ENCODE peak calls at places on chromosomes 5 and 9, in four cellular contexts. One of them, this sample, is unnamed.
A peak's percentile ranks its signal among the peaks of the same experiment; 100 is the strongest.

GRCh38 chr5:41863871-41864486 is 6.2 kb downstream of the OXCT1 start:
- DNase-seq in substantia nigra: no peak
- DNase-seq in GM23338: no peak
- DNase-seq in WERI-Rb-1: no peak
- DNase-seq in this sample: peak; percentile 52

GRCh38 chr9:33124716-33125378 is 42.3 kb downstream of the B4GALT1 start:
- DNase-seq in substantia nigra: no peak
- DNase-seq in GM23338: no peak
- DNase-seq in WERI-Rb-1: peak; percentile 36
- DNase-seq in this sample: no peak

GRCh38 chr9:21395778-21396717 is 10.8 kb upstream of the IFNA2 start:
- DNase-seq in substantia nigra: peak; percentile 61
- DNase-seq in GM23338: peak; percentile 87
- DNase-seq in WERI-Rb-1: peak; percentile 55
- DNase-seq in this sample: peak; percentile 80

GRCh38 chr9:11992866-11993265 is 700.3 kb upstream of the TYRP1 start:
- DNase-seq in substantia nigra: no peak
- DNase-seq in GM23338: no peak
- DNase-seq in WERI-Rb-1: no peak
- DNase-seq in this sample: no peak

GRCh38 chr9:20823051-20823450 is 139.0 kb downstream of the FOCAD start:
- DNase-seq in substantia nigra: no peak
- DNase-seq in GM23338: no peak
- DNase-seq in WERI-Rb-1: no peak
- DNase-seq in this sample: no peak

GRCh38 chr5:175778951-175779475 is 92.4 kb upstream of the CPLX2 start:
- DNase-seq in substantia nigra: no peak
- DNase-seq in GM23338: peak; percentile 16
- DNase-seq in WERI-Rb-1: no peak
- DNase-seq in this sample: no peak

GRCh38 chr5:80852331-80853245 is 107.6 kb upstream of the RASGRF2 start:
- DNase-seq in substantia nigra: no peak
- DNase-seq in GM23338: no peak
- DNase-seq in WERI-Rb-1: no peak
- DNase-seq in this sample: no peak

GRCh38 chr9:136219276-136219675 is 14.3 kb upstream of the LHX3 start:
- DNase-seq in substantia nigra: no peak
- DNase-seq in GM23338: no peak
- DNase-seq in WERI-Rb-1: peak; percentile 86
- DNase-seq in this sample: no peak

DNA sequence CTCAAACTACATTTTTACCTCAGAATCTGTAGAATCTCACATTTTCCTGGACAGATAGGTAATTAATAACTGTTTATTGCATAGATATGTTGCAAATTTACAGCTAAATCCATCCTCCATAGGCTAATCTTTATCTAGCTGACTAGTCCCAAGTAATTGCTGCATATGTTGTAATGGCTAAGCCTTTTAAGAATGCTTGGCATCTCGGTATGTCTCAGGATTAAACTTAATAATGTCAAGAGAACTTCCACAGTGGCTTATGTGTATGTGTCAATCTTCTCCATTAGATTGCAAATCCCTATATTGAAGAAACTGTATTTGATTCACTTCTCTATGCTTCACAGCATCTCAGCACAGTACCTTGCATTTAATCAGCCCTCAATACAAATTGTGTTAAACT is 131.9 kb downstream of the PRDM9 start:
- DNase-seq in substantia nigra: no peak
- DNase-seq in GM23338: no peak
- DNase-seq in WERI-Rb-1: no peak
- DNase-seq in this sample: no peak
- H3K27ac ChIP-seq in substantia nigra: no peak overlapping the region
- H3K27ac ChIP-seq in GM23338: no peak overlapping the region
- H3K27ac ChIP-seq in WERI-Rb-1: no peak overlapping the region
- H3K27ac ChIP-seq in this sample: no peak overlapping the region

GRCh38 chr5:170611446-170612088 is 107.7 kb downstream of the KCNIP1 start:
- DNase-seq in substantia nigra: no peak
- DNase-seq in GM23338: no peak
- DNase-seq in WERI-Rb-1: no peak
- DNase-seq in this sample: no peak
- H3K27ac ChIP-seq in substantia nigra: no peak overlapping the region
- H3K27ac ChIP-seq in GM23338: no peak overlapping the region
- H3K27ac ChIP-seq in WERI-Rb-1: no peak overlapping the region
- H3K27ac ChIP-seq in this sample: no peak overlapping the region

GRCh38 chr5:77984587-77984986 is 208.4 kb upstream of the TBCA start:
- DNase-seq in substantia nigra: no peak
- DNase-seq in GM23338: peak; percentile 12
- DNase-seq in WERI-Rb-1: no peak
- DNase-seq in this sample: no peak

GRCh38 chr5:77985247-77985646 is 209.1 kb upstream of the TBCA start:
- DNase-seq in substantia nigra: no peak
- DNase-seq in GM23338: no peak
- DNase-seq in WERI-Rb-1: no peak
- DNase-seq in this sample: no peak

GRCh38 chr5:77987331-77987730 is 211.2 kb upstream of the TBCA start:
- DNase-seq in substantia nigra: peak; percentile 50
- DNase-seq in GM23338: no peak
- DNase-seq in WERI-Rb-1: peak; percentile 60
- DNase-seq in this sample: no peak

GRCh38 chr5:77987988-77988387 is 211.8 kb upstream of the TBCA start:
- DNase-seq in substantia nigra: no peak
- DNase-seq in GM23338: no peak
- DNase-seq in WERI-Rb-1: no peak
- DNase-seq in this sample: no peak

GRCh38 chr5:77986261-77986660 is 210.1 kb upstream of the TBCA start:
- DNase-seq in substantia nigra: no peak
- DNase-seq in GM23338: no peak
- DNase-seq in WERI-Rb-1: no peak
- DNase-seq in this sample: no peak
- H3K27ac ChIP-seq in substantia nigra: peak overlapping the region; percentile 60
- H3K27ac ChIP-seq in GM23338: no peak overlapping the region
- H3K27ac ChIP-seq in WERI-Rb-1: no peak overlapping the region
- H3K27ac ChIP-seq in this sample: no peak overlapping the region

GRCh38 chr9:134341306-134341705 is 15.1 kb downstream of the RXRA start:
- DNase-seq in substantia nigra: no peak
- DNase-seq in GM23338: no peak
- DNase-seq in WERI-Rb-1: no peak
- DNase-seq in this sample: no peak

GRCh38 chr9:134344068-134344820 is 18.0 kb downstream of the RXRA start:
- DNase-seq in substantia nigra: peak; percentile 22
- DNase-seq in GM23338: peak; percentile 60
- DNase-seq in WERI-Rb-1: no peak
- DNase-seq in this sample: peak; percentile 97

GRCh38 chr9:134341929-134342745 is 15.9 kb downstream of the RXRA start:
- DNase-seq in substantia nigra: no peak
- DNase-seq in GM23338: no peak
- DNase-seq in WERI-Rb-1: no peak
- DNase-seq in this sample: no peak

GRCh38 chr9:134343637-134344036 is 17.4 kb downstream of the RXRA start:
- DNase-seq in substantia nigra: no peak
- DNase-seq in GM23338: no peak
- DNase-seq in WERI-Rb-1: peak; percentile 82
- DNase-seq in this sample: no peak

GRCh38 chr9:134342746-134343115 is 16.5 kb downstream of the RXRA start:
- DNase-seq in substantia nigra: no peak
- DNase-seq in GM23338: no peak
- DNase-seq in WERI-Rb-1: peak; percentile 89
- DNase-seq in this sample: no peak
- H3K27ac ChIP-seq in substantia nigra: no peak overlapping the region
- H3K27ac ChIP-seq in GM23338: no peak overlapping the region
- H3K27ac ChIP-seq in WERI-Rb-1: peak overlapping the region; percentile 80
- H3K27ac ChIP-seq in this sample: no peak overlapping the region

GRCh38 chr9:95087659-95088242 is 229.8 kb downstream of the FANCC start:
- DNase-seq in substantia nigra: no peak
- DNase-seq in GM23338: peak; percentile 48
- DNase-seq in WERI-Rb-1: no peak
- DNase-seq in this sample: peak; percentile 91
- H3K27ac ChIP-seq in substantia nigra: peak overlapping the region; percentile 46
- H3K27ac ChIP-seq in GM23338: no peak overlapping the region
- H3K27ac ChIP-seq in WERI-Rb-1: no peak overlapping the region
- H3K27ac ChIP-seq in this sample: no peak overlapping the region

GRCh38 chr5:127014573-127014972 is 15.8 kb downstream of the MARCHF3 start:
- DNase-seq in substantia nigra: no peak
- DNase-seq in GM23338: no peak
- DNase-seq in WERI-Rb-1: no peak
- DNase-seq in this sample: no peak
- H3K27ac ChIP-seq in substantia nigra: no peak overlapping the region
- H3K27ac ChIP-seq in GM23338: no peak overlapping the region
- H3K27ac ChIP-seq in WERI-Rb-1: no peak overlapping the region
- H3K27ac ChIP-seq in this sample: no peak overlapping the region

GRCh38 chr5:150407097-150407720 is 5.5 kb downstream of the CD74 start:
- DNase-seq in substantia nigra: no peak
- DNase-seq in GM23338: no peak
- DNase-seq in WERI-Rb-1: no peak
- DNase-seq in this sample: peak; percentile 60
- H3K27ac ChIP-seq in substantia nigra: no peak overlapping the region
- H3K27ac ChIP-seq in GM23338: no peak overlapping the region
- H3K27ac ChIP-seq in WERI-Rb-1: no peak overlapping the region
- H3K27ac ChIP-seq in this sample: no peak overlapping the region

DNA sequence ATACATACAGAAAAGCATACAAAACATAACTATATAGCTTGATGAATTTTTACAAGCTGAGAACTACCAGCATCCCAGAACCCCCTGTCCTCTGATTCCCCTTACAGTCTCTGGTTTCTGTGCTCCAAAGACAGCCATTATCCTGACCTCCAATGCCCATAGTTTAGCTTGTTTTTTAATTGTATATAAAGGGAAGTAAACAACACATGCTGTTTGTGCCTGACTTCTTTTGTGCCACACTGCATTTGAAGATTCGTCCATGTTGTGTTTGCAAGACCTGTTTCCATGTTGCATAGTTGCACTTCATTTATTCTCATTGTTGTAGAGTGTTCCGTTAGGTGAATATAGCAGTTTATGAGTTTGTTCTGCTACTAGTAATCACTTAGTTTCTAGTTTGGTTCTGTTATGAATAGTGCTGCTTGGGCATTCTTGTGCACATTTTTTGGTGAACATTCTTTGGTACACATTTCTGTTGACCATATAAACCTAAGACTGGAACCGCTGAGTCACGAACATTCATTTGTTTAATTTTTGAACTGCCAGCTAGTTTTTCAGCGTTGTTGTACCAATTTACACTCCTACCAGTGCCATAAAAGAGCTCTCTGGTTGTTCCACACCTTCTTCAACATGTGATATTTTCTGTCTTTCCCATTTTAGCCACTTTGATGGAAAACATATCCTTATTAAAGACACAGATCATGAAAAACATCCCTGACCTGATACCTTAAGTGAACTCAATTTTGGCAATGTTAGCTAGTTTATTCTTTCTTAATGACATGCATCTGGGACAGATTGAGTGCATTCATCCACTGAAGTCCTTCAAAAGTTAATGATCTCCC is 78.1 kb upstream of the ANXA1 start:
- DNase-seq in substantia nigra: no peak
- DNase-seq in GM23338: no peak
- DNase-seq in WERI-Rb-1: no peak
- DNase-seq in this sample: no peak
- H3K27ac ChIP-seq in substantia nigra: no peak overlapping the region
- H3K27ac ChIP-seq in GM23338: no peak overlapping the region
- H3K27ac ChIP-seq in WERI-Rb-1: no peak overlapping the region
- H3K27ac ChIP-seq in this sample: no peak overlapping the region

GRCh38 chr9:114779352-114779845 is 26.4 kb downstream of the TNFSF15 start:
- DNase-seq in substantia nigra: no peak
- DNase-seq in GM23338: no peak
- DNase-seq in WERI-Rb-1: no peak
- DNase-seq in this sample: peak; percentile 73
- H3K27ac ChIP-seq in substantia nigra: no peak overlapping the region
- H3K27ac ChIP-seq in GM23338: no peak overlapping the region
- H3K27ac ChIP-seq in WERI-Rb-1: no peak overlapping the region
- H3K27ac ChIP-seq in this sample: no peak overlapping the region

GRCh38 chr5:136051486-136052220 is 22.9 kb downstream of the TGFBI start:
- DNase-seq in substantia nigra: no peak
- DNase-seq in GM23338: no peak
- DNase-seq in WERI-Rb-1: no peak
- DNase-seq in this sample: peak; percentile 30
- H3K27ac ChIP-seq in substantia nigra: no peak overlapping the region
- H3K27ac ChIP-seq in GM23338: no peak overlapping the region
- H3K27ac ChIP-seq in WERI-Rb-1: no peak overlapping the region
- H3K27ac ChIP-seq in this sample: peak overlapping the region; percentile 92

This sample was measured in osteoblast.